ENCODE peak calls at places on chromosomes 16 and 17, in four cellular contexts. U is A549, E is endothelial cell of umbilical vein, O is WTC11. P is an unnamed sample.

GRCh38 chr16:69109486-69110270 is 4.2 kb downstream of the HAS3 start:
- DNase-seq in U (no peak), O (no peak), E (no peak), P (no peak)

GRCh38 chr16:3135120-3135715 is 389 bp downstream of the ZNF213 start:
- DNase-seq in O (no peak), E (peak), U (no peak), P (no peak)

GRCh38 chr17:194844-195602 is 13.6 kb upstream of the DOC2B start:
- DNase-seq in E (no peak), U (no peak), O (no peak), P (peak)

GRCh38 chr16:11420895-11421294 is 75.6 kb downstream of the RMI2 start:
- DNase-seq in U (no peak), E (no peak), O (no peak), P (no peak)

GRCh38 chr16:2160915-2161551 is 5.5 kb downstream of the TRAF7 start:
- DNase-seq in E (no peak), O (no peak), U (no peak), P (no peak)

GRCh38 chr17:65530985-65531507 is 30.4 kb downstream of the AXIN2 start:
- DNase-seq in E (no peak), O (no peak), U (no peak), P (no peak)

GRCh38 chr17:34408439-34408838 is 45.4 kb upstream of the CCL1 start:
- DNase-seq in E (no peak), O (no peak), U (no peak), P (no peak)

GRCh38 chr16:1706386-1707192 is 594 bp downstream of the MAPK8IP3 start:
- DNase-seq in O (peak), E (no peak), U (no peak), P (peak)

GRCh38 chr16:53511084-53511402 is 8.0 kb upstream of the AKTIP start:
- DNase-seq in E (no peak), U (no peak), O (no peak), P (no peak)

GRCh38 chr16:83878838-83879237 is 20.1 kb upstream of the MLYCD start:
- DNase-seq in O (no peak), U (peak), E (peak), P (peak)

GRCh38 chr16:16139061-16139460 is 84.2 kb downstream of the ABCC6 start:
- DNase-seq in U (no peak), O (no peak), E (no peak), P (no peak)

GRCh38 chr16:31010539-31010938 is at the start of gene STX1B:
- DNase-seq in U (no peak), E (no peak), O (peak), P (no peak)

GRCh38 chr16:5836979-5837670 is 739.5 kb upstream of the EEF2KMT start:
- DNase-seq in O (no peak), U (no peak), E (no peak), P (no peak)

GRCh38 chr17:67390646-67391480 is 13.8 kb downstream of the PITPNC1 start:
- DNase-seq in U (peak), E (peak), O (no peak), P (peak)

GRCh38 chr16:6558661-6559060 is 774.0 kb upstream of the RBFOX1 start:
- DNase-seq in E (no peak), U (no peak), O (no peak), P (no peak)

GRCh38 chr17:5131146-5131715 is 15.4 kb downstream of the USP6 start:
- DNase-seq in U (no peak), O (no peak), E (no peak), P (no peak)

GRCh38 chr16:70693231-70693671 is 7.4 kb upstream of the MTSS2 start:
- DNase-seq in U (no peak), O (no peak), E (no peak), P (no peak)

GRCh38 chr16:70638814-70639792 is 7.3 kb upstream of the IL34 start:
- DNase-seq in U (no peak), E (no peak), O (no peak), P (no peak)

GRCh38 chr17:9052921-9053320 is 31.6 kb downstream of the NTN1 start:
- DNase-seq in E (no peak), O (no peak), U (no peak), P (no peak)

GRCh38 chr16:52500963-52501362 is 46.0 kb downstream of the TOX3 start:
- DNase-seq in O (no peak), E (no peak), U (no peak), P (no peak)

GRCh38 chr17:11308550-11308949 is 67.5 kb downstream of the SHISA6 start:
- DNase-seq in O (no peak), E (no peak), U (no peak), P (no peak)

GRCh38 chr16:58126451-58126968 is 2.7 kb downstream of the CFAP20 start:
- DNase-seq in O (no peak), U (no peak), E (no peak), P (no peak)

GRCh38 chr16:58127634-58128033 is 1.5 kb downstream of the CFAP20 start:
- DNase-seq in O (no peak), U (no peak), E (peak), P (peak)

GRCh38 chr16:58125781-58126335 is 3.3 kb downstream of the CFAP20 start:
- DNase-seq in O (no peak), U (no peak), E (no peak), P (peak)

GRCh38 chr16:58128181-58128631 is 975 bp downstream of the CFAP20 start:
- DNase-seq in U (no peak), E (no peak), O (no peak), P (peak)

GRCh38 chr16:58127033-58127556 is 2.1 kb downstream of the CFAP20 start:
- DNase-seq in U (peak), E (peak), O (no peak), P (peak)
- TF ChIP-seq CTCF in U (peak), E (peak), O (no peak), P (peak)

GRCh38 chr17:42403150-42403549 is 14.9 kb upstream of the STAT3 start:
- DNase-seq in E (no peak), U (no peak), O (peak), P (peak)
- TF ChIP-seq MAX in E (no peak), U (no peak), O (no peak), P (no peak)

GRCh38 chr17:69448431-69449102 is 34.1 kb downstream of the MAP2K6 start:
- DNase-seq in O (peak), U (no peak), E (peak), P (no peak)
- TF ChIP-seq CTCF in O (no peak), U (no peak), E (no peak), P (no peak)

DNA sequence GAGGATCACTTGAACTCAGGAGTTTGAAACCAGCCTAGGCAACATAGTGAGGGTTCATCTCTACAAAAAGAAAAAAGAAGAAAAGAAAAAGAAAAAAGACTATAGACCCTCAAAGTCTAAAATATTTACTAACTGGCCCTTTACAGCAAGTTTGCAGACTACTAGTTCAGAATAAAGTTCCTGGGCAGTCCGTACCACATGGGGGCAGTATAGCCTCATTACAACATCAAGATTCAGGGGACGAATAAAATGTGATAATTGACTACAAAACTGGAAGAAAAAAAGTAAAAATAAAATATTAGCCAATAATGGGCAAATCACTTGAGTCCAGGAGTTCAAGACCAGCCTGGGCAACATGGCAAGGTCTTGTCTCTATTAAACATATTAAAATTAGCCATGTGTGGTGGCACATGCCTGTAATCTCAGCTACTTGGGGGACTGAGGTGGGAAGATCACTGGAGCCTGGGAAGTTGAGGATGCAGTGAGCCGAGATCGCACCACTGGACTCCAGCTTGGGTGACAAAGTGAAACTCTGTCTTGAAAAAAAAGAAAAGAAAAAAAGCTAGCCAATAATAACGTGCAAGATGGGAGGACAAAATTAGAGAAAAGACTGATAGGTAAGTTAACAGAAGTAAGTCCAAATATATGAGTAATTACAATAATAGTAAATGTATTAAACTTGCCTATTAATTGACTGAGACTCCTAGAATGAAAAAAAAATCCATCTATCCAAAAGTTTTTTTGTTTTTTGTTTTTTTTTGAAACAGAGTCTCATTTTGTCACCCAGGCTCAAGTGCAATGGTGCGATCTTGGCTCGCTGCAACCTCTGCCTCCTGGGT is 129.4 kb upstream of the SEC14L1 start:
- DNase-seq in U (peak), E (peak), O (peak), P (peak)
- TF ChIP-seq MAX in U (no peak), E (no peak), O (no peak), P (no peak)

GRCh38 chr17:81258292-81258691 is 19.2 kb downstream of the NDUFAF8 start:
- DNase-seq in O (peak), U (no peak), E (no peak), P (no peak)
- TF ChIP-seq CTCF in O (no peak), U (no peak), E (no peak), P (no peak)

DNA sequence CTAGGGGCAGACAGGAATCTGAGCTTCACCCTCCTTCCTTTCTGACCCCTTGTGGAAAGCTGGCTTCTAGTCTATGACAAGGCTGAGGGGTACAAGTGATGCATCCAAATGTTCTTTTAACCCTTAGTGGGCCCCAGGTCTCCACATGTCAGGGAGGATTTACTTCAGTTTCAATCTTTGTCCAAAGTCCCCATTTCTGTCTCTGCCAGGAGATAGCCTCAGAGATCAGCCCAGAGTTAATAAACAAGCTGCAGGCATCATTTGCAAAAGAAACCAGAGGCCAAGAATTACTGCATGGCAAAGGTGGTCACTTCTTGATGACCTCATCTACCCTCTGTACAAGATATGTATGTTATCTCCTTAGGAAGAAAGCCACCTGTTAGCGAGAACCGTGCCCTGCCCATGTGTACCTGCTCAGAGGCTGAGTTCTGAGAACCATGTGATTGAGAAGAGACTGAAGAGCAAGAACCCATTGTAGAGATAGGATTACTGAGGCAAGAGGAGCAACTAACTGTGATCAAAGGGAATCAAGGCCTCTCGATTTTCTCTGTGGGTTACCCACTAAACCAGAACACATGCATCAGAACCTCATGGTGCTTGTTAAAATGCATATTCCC is 40.3 kb downstream of the SALL1 start:
- DNase-seq in E (no peak), O (no peak), U (no peak), P (no peak)
- TF ChIP-seq MAX in E (no peak), O (no peak), U (no peak), P (no peak)

DNA sequence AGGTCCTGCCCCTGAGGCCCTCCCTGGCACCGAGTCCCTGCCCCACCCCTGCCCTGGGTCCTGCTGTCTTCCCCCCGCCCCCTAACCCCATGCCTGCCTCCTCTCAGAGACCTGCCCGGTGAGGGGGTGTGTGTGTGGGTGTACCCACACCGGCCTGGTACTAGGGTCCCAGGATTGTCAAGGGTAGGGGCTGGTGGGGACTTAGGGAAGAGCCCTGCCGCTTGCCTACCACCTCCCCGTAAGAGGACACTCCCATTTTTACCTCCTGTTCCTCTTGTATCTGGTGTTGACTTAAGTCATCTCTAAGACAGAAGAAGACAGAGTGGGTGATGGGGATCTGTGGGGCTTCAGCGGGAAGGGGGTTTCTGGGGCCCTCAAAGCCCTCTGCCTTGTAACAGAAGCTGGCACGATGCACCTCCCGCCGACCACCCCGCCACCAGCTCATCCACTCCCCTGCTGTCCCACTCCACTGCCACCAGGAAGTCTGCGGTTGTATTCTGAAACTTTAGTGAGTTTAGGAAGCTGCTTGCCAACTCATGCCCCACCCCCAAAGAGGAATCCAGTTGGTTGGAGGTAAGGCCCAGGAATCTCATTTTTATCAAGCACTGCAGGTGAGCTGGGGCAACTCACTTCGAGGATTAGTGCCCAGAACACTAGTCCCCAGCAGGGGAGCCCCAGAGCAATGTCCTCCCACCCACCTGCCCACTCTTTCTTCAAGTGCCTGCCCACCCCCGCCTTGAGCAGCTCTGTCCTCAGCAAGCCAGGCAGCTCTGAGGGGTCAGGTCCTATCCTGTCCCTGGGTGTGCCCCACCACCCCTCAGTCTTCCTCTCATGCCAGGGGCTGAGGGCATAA is 5.6 kb downstream of the SPATA32 start:
- DNase-seq in U (no peak), E (no peak), O (no peak), P (peak)
- TF ChIP-seq CTCF in U (no peak), E (peak), O (no peak), P (no peak)

GRCh38 chr17:75755990-75756389 is 9.0 kb downstream of the GALK1 start:
- DNase-seq in E (no peak), O (no peak), U (no peak), P (no peak)
- TF ChIP-seq MAX in E (no peak), O (no peak), U (no peak), P (no peak)

GRCh38 chr17:77501101-77501566 is 360.4 kb downstream of the SEC14L1 start:
- DNase-seq in E (no peak), U (peak), O (peak), P (peak)
- TF ChIP-seq CTCF in E (peak), U (peak), O (peak), P (peak)